ENCODE peak calls at places on chromosomes 1 and 21, in four cellular contexts. P, J, Y and O are unnamed samples.
A peak's percentile ranks its signal among the peaks of the same experiment; 100 is the strongest.

GRCh38 chr1:100304921-100305320 is 38.9 kb downstream of the RTCA start:
- DNase-seq in P (no peak), J (no peak), Y (no peak), O (no peak)

GRCh38 chr1:2477309-2477708 is 1.2 kb downstream of the PLCH2 start:
- DNase-seq in P (no peak), J (no peak), Y (no peak), O (no peak)

GRCh38 chr21:34843562-34843961 is 174.8 kb downstream of the CLIC6 start:
- DNase-seq in P (no peak), J (no peak), Y (no peak), O (peak; percentile 39)

GRCh38 chr21:41207401-41208388 is 39.7 kb downstream of the BACE2 start:
- DNase-seq in P (no peak), J (no peak), Y (peak; percentile 1), O (no peak)

GRCh38 chr21:42439284-42440186 is 35.8 kb downstream of the UBASH3A start:
- DNase-seq in P (no peak), J (no peak), Y (no peak), O (no peak)

GRCh38 chr1:43563779-43564616 is 33.3 kb downstream of the PTPRF start:
- DNase-seq in P (no peak), J (no peak), Y (no peak), O (peak; percentile 84)

GRCh38 chr1:62528015-62528414 is 69.3 kb upstream of the ANGPTL3 start:
- DNase-seq in P (no peak), J (no peak), Y (no peak), O (no peak)

GRCh38 chr1:203839081-203839480 is 22.3 kb upstream of the SNRPE start:
- DNase-seq in P (no peak), J (no peak), Y (no peak), O (no peak)

GRCh38 chr1:221567859-221568507 is 173.9 kb downstream of the DUSP10 start:
- DNase-seq in P (no peak), J (no peak), Y (no peak), O (no peak)

GRCh38 chr1:111234866-111235265 is 7.4 kb downstream of the CHI3L2 start:
- DNase-seq in P (no peak), J (no peak), Y (no peak), O (no peak)

GRCh38 chr1:209756608-209757445 is 974 bp downstream of the TRAF3IP3 start:
- DNase-seq in P (peak; percentile 29), J (peak; percentile 47), Y (peak; percentile 56), O (no peak)

GRCh38 chr1:91827094-91828006 is 58.6 kb downstream of the TGFBR3 start:
- DNase-seq in P (no peak), J (peak; percentile 40), Y (no peak), O (no peak)

GRCh38 chr1:36561365-36561731 is 78.6 kb upstream of the CSF3R start:
- DNase-seq in P (no peak), J (no peak), Y (no peak), O (no peak)

GRCh38 chr1:46131727-46132528 is 501 bp downstream of the PIK3R3 start:
- DNase-seq in P (peak; percentile 2), J (peak; percentile 28), Y (peak; percentile 28), O (peak; percentile 32)

GRCh38 chr1:209041936-209042335 is 541.6 kb upstream of the CAMK1G start:
- DNase-seq in P (no peak), J (no peak), Y (no peak), O (no peak)

GRCh38 chr1:21490774-21491482 is 18.3 kb upstream of the ALPL start:
- DNase-seq in P (no peak), J (no peak), Y (no peak), O (no peak)

GRCh38 chr1:194297999-194298598 is 1111.7 kb upstream of the B3GALT2 start:
- DNase-seq in P (no peak), J (no peak), Y (no peak), O (no peak)

GRCh38 chr1:202576816-202577215 is 133.4 kb downstream of the SYT2 start:
- DNase-seq in P (no peak), J (no peak), Y (no peak), O (no peak)

GRCh38 chr1:19411612-19412011 is 73.7 kb downstream of the CAPZB start:
- DNase-seq in P (no peak), J (no peak), Y (no peak), O (no peak)

GRCh38 chr21:20445971-20446370 is 552.2 kb upstream of the NCAM2 start:
- DNase-seq in P (no peak), J (no peak), Y (no peak), O (no peak)

GRCh38 chr21:37371041-37371397 is 4.4 kb downstream of the DYRK1A start:
- DNase-seq in P (no peak), J (no peak), Y (no peak), O (no peak)

GRCh38 chr1:192904438-192904895 is 95.6 kb downstream of the RGS2 start:
- DNase-seq in P (no peak), J (no peak), Y (no peak), O (peak; percentile 42)

GRCh38 chr1:6491480-6491962 is at the start of gene PLEKHG5:
- DNase-seq in P (no peak), J (no peak), Y (no peak), O (no peak)

GRCh38 chr1:61318319-61319125 is 236.2 kb downstream of the NFIA start:
- DNase-seq in P (no peak), J (no peak), Y (no peak), O (no peak)

GRCh38 chr1:166164646-166164994 is 2.2 kb downstream of the FAM78B start:
- DNase-seq in P (no peak), J (no peak), Y (no peak), O (no peak)
- H3K27me3 ChIP-seq in P (peaks cover 8% of the 10 kb centered on the region), J (peaks cover 12% of the 10 kb centered on the region), Y (no peaks in the 10 kb centered on the region), O (no peaks in the 10 kb centered on the region)

DNA sequence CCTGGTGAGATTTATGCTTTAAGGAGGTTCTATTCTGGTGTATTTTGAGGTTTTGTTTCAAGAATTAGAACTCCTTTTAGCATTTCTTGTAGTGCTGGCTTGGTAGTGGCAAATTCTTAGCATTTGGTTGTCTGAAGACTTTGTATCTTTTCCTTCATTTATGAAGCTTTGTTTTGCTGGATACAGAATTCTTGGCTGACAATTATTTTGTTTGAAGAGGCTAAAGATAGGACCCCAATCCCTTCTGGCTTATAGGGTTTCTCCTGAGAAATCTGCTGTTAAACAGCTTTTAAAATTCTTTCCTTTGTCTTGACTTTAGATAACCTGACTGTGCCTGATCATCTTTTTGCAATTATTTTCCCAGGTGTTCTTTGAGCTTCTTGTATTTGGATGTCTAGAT is 58.6 kb downstream of the GPR137B start:
- DNase-seq in P (no peak), J (no peak), Y (no peak), O (no peak)
- H3K9me3 ChIP-seq in P (peaks cover 21% of the 10 kb centered on the region), J (no peaks in the 10 kb centered on the region), Y (peaks cover 8% of the 10 kb centered on the region), O (peaks cover 8% of the 10 kb centered on the region)

GRCh38 chr1:151720974-151721787 is at the start of gene RIIAD1:
- DNase-seq in P (peak; percentile 16), J (peak; percentile 48), Y (peak; percentile 39), O (peak; percentile 42)
- H3K27me3 ChIP-seq in P (peaks cover 2% of the 10 kb centered on the region), J (peaks cover 32% of the 10 kb centered on the region), Y (peaks cover 35% of the 10 kb centered on the region), O (no peaks in the 10 kb centered on the region)

DNA sequence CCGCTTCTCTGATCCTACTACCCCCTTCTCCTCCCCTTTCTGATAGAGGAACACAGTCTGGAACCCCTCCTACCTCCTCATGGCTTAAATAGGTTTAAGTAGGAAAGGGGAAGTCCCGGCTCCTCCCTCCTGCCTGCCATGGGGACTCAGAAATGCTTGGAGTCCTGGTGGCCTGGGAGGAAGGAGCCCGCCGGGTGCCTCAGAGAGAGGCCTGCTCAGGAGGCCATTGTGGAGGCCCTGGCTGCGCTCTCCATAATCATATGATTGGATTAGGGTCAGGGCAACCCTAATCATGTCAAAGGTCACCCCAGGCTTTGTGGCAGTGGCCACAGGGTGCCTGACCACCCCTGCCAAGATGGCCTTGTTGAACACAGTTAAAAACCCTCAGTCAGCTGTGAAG is 29.0 kb downstream of the WNT3A start:
- DNase-seq in P (no peak), J (no peak), Y (no peak), O (peak; percentile 9)
- H3K9me3 ChIP-seq in P (no peaks in the 10 kb centered on the region), J (no peaks in the 10 kb centered on the region), Y (no peaks in the 10 kb centered on the region), O (no peaks in the 10 kb centered on the region)

GRCh38 chr1:4139646-4140045 is 239.6 kb upstream of the C1orf174 start:
- DNase-seq in P (no peak), J (no peak), Y (no peak), O (no peak)
- H3K27me3 ChIP-seq in P (no peaks in the 10 kb centered on the region), J (no peaks in the 10 kb centered on the region), Y (no peaks in the 10 kb centered on the region), O (no peaks in the 10 kb centered on the region)

DNA sequence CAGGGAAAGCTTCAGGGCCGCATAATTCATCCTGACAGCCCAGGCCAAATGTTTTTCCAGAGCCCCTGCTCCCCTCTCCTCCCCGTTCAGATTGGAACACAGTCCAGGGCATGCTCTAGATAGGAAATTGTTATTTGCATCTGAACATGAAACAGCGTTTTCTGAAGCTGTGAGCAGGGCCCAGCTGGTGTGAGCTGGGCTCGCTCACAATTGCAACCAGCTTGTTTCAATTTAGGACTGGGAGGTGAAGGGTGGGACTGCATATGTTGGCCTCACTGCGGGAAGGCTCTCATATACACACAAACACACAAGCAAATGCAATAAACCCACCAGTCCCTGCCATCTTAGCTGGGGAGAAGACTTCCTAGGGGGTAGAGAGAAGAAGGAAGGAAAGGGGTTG is 253.3 kb upstream of the USP24 start:
- DNase-seq in P (no peak), J (no peak), Y (no peak), O (no peak)
- H3K9me3 ChIP-seq in P (no peaks in the 10 kb centered on the region), J (no peaks in the 10 kb centered on the region), Y (no peaks in the 10 kb centered on the region), O (no peaks in the 10 kb centered on the region)

GRCh38 chr21:45059121-45059520 is 15.3 kb upstream of the ADARB1 start:
- DNase-seq in P (no peak), J (no peak), Y (no peak), O (no peak)
- H3K27me3 ChIP-seq in P (no peaks in the 10 kb centered on the region), J (no peaks in the 10 kb centered on the region), Y (peaks cover 7% of the 10 kb centered on the region), O (no peaks in the 10 kb centered on the region)